ENCODE peak calls at places on chromosomes 11 and 22, in eight cellular contexts. B, W, X, L, Y, A, V and O are unnamed samples.

GRCh38 chr11:70399681-70400112 is 1.4 kb downstream of the CTTN start:
- DNase-seq in B (peak; percentile 79), W (peak; percentile 93), X (peak; percentile 94), L (peak; percentile 83), Y (peak; percentile 83), A (peak; percentile 92), V (peak; percentile 89), O (peak; percentile 96)

GRCh38 chr22:19559324-19559811 is 35.2 kb upstream of the CLDN5 start:
- DNase-seq in B (no peak), W (no peak), X (no peak), L (no peak), Y (no peak), A (peak; percentile 52), V (no peak), O (no peak)

GRCh38 chr22:38745676-38746460 is 9.9 kb downstream of the SUN2 start:
- DNase-seq in B (peak; percentile 65), W (peak; percentile 49), X (no peak), L (no peak), Y (no peak), A (no peak), V (no peak), O (no peak)

GRCh38 chr11:17588166-17588565 is 41.1 kb downstream of the OTOG start:
- DNase-seq in B (no peak), W (peak; percentile 38), X (no peak), L (peak; percentile 7), Y (no peak), A (no peak), V (peak; percentile 54), O (no peak)

GRCh38 chr11:37504925-37505324 is 906.9 kb upstream of the RAG2 start:
- DNase-seq in B (no peak), W (no peak), X (no peak), L (no peak), Y (peak; percentile 72), A (peak; percentile 95), V (no peak), O (peak; percentile 78)

GRCh38 chr22:30880181-30880601 is 88.4 kb downstream of the MORC2 start:
- DNase-seq in B (no peak), W (no peak), X (no peak), L (no peak), Y (no peak), A (no peak), V (peak; percentile 37), O (no peak)

GRCh38 chr11:106011481-106011880 is 10.6 kb downstream of the MSANTD4 start:
- DNase-seq in B (no peak), W (no peak), X (no peak), L (no peak), Y (no peak), A (no peak), V (no peak), O (no peak)

GRCh38 chr11:31844351-31844750 is 33.2 kb upstream of the PAX6 start:
- DNase-seq in B (no peak), W (no peak), X (no peak), L (no peak), Y (no peak), A (no peak), V (no peak), O (no peak)

DNA sequence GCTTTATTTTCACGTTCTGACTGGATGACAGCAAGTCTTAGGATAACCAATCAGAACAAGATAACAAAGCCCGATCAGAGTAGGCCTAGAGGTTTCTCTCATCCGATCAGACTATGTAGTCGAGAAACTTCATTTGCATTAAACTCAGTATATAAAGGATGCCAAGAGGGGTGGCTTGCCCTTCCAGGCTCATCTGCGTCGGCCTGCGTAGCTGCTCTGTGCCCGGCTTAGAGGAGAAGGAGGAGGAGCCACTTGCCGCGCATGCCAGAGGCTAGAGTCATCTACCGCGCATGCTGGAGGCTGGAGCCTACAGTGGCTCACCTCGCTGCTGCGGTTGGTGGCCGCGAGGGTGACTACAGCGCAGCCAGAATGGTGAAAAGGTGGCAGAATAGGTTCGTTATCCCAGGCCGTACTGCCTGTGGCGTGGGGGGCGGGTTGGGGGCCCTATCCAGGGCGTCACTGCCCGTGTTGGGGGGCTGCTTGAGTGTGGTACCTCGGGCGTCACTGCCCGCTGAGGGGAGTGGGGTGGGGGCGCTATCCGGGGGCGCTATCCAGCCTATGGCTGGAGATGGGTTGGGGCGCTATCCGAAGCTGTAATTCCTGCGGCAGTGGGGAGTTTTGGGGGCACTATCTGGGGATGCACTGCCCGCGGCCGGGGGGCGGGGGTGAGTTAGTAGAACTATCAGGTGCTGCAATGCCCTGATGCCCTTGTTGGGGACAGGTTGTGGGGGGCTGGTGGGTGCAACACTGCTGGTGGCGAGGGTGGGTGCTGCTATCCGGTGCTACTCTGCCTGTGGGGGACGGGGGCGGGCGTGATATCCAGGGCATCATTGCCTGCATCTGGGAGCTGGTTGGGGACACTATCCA is at the start of gene RFPL2:
- DNase-seq in B (no peak), W (peak; percentile 89), X (peak; percentile 58), L (no peak), Y (no peak), A (peak; percentile 32), V (peak; percentile 69), O (peak; percentile 20)
- H3K4me3 ChIP-seq in B (no peak within 1 kb of the TSS), W (peak within 1 kb of the TSS; percentile 26), X (peak within 1 kb of the TSS; percentile 60), L (peak within 1 kb of the TSS; percentile 7), Y (no peak within 1 kb of the TSS), A (no peak within 1 kb of the TSS), V (peak within 1 kb of the TSS; percentile 23), O (no peak within 1 kb of the TSS)

GRCh38 chr11:62591448-62592215 is at the start of gene TUT1:
- DNase-seq in B (peak; percentile 98), W (peak; percentile 93), X (peak; percentile 96), L (peak; percentile 97), Y (peak; percentile 96), A (peak; percentile 100), V (peak; percentile 96), O (peak; percentile 100)

GRCh38 chr11:62592989-62593421 is 1.7 kb upstream of the TUT1 start:
- DNase-seq in B (no peak), W (no peak), X (no peak), L (no peak), Y (no peak), A (no peak), V (no peak), O (no peak)

GRCh38 chr11:62593434-62594044 is 2.2 kb upstream of the TUT1 start:
- DNase-seq in B (peak; percentile 88), W (peak; percentile 89), X (peak; percentile 77), L (peak; percentile 76), Y (no peak), A (peak; percentile 89), V (peak; percentile 90), O (peak; percentile 81)

GRCh38 chr11:62592216-62592815 is 993 bp upstream of the TUT1 start:
- DNase-seq in B (no peak), W (no peak), X (no peak), L (no peak), Y (no peak), A (no peak), V (no peak), O (no peak)

DNA sequence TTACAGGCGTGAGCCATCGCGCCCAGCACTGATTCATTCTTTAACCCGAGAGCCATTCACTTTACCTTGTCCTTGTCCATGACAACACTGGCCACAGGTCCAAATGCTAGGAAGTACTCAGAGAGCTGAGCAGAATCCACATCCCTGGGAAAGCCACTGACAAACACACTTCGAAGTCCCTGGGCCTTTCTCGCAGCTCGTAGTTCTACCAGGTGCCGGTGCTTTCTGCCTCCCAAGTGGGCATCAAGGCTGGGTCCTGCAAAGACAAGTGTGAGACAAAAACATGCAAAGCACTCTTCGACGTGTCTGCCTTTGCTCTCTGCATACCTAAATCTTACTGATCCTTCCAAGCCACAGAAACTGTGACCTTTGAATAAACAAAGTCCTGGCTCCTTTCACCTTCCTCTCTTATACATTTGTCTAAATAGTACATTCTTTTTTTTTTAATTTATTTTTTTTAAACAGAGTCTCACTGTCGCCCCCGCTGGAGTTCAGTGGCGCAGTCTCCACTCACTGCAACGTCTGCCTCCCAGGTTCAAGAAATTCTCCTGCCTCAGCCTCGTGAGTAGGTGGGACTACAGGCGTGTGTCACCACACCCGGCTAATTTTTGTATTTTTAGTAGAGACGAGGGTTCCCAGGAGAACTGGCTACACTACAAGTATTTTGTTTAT is 2.2 kb downstream of the TUT1 start:
- DNase-seq in B (no peak), W (peak; percentile 11), X (no peak), L (no peak), Y (no peak), A (no peak), V (no peak), O (peak; percentile 23)
- TF ChIP-seq CTCF in B (no peak), W (no peak), X (peak; percentile 25), L (no peak), Y (peak; percentile 39), A (peak; percentile 19), V (peak; percentile 17), O (peak; percentile 42)

GRCh38 chr11:33699515-33700424 is 856 bp downstream of the C11orf91 start:
- DNase-seq in B (peak; percentile 82), W (no peak), X (no peak), L (peak; percentile 54), Y (no peak), A (peak; percentile 51), V (no peak), O (no peak)
- H3K4me3 ChIP-seq in B (peak overlapping the region; percentile 45), W (peak overlapping the region; percentile 57), X (peak overlapping the region; percentile 52), L (peak overlapping the region; percentile 53), Y (peak overlapping the region; percentile 51), A (peak overlapping the region; percentile 9), V (peak overlapping the region; percentile 57), O (peak overlapping the region; percentile 65)

GRCh38 chr11:66853242-66854229 is 3.3 kb upstream of the LRFN4 start:
- DNase-seq in B (no peak), W (peak; percentile 71), X (no peak), L (no peak), Y (no peak), A (no peak), V (peak; percentile 59), O (no peak)

GRCh38 chr11:66854231-66854661 is 2.6 kb upstream of the LRFN4 start:
- DNase-seq in B (no peak), W (no peak), X (no peak), L (no peak), Y (no peak), A (no peak), V (peak; percentile 49), O (no peak)

GRCh38 chr11:66851251-66851620 is 5.6 kb upstream of the LRFN4 start:
- DNase-seq in B (no peak), W (no peak), X (no peak), L (no peak), Y (no peak), A (no peak), V (no peak), O (no peak)

GRCh38 chr11:66851698-66852465 is 5.0 kb upstream of the LRFN4 start:
- DNase-seq in B (no peak), W (peak; percentile 77), X (no peak), L (no peak), Y (no peak), A (no peak), V (peak; percentile 65), O (no peak)

DNA sequence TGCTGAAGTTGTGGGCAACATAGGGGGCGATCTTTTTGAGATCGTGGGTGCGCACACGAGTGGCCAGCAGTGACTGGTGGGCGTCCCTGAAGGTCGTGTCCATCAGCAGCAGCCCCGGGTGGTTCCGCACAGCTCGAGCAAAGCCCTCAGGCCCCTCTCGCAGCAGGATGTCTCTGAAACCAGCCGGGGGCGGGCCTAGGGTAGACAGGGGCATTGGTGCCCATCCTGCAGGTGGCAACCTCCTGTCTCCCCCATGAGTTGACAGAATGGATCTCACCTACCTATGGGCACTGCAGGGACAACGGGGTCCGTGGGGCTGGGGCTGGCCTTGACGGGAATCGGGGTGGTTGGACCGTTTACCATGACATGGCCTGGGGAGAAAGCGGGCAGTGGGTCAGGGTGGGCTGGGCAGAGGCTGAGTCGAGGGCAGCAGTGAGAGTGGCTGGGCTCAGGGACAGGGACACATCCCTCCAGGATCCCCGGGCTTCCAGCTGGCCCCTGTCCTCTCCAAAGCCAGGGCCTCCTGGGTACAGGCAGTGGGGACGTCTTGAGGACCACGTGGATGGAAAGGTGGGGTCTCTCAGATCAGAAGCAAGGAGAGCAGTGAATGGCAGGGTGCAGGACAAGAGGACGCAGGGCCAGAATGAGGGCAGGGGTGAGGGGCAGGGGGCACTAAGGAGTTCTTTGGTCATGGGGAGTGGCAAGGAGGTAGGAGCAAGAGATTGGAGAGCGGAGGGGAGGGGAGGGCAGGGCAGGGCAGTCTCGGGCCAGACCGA is 4.2 kb upstream of the LRFN4 start:
- DNase-seq in B (no peak), W (peak; percentile 68), X (no peak), L (no peak), Y (no peak), A (no peak), V (peak; percentile 59), O (no peak)
- TF ChIP-seq CTCF in B (no peak), W (no peak), X (no peak), L (no peak), Y (no peak), A (no peak), V (no peak), O (no peak)